ENCODE peak calls at places on chromosome 15, in five cellular contexts. M, P, X, N and B are unnamed samples.
A peak's percentile ranks its signal among the peaks of the same experiment; 100 is the strongest.

GRCh38 chr15:88303455-88303854 is 46.9 kb upstream of the NTRK3 start:
- DNase-seq in M (no peak), P (no peak), X (no peak), N (no peak), B (peak; percentile 6)

GRCh38 chr15:62740141-62741004 is 302.2 kb upstream of the TPM1 start:
- DNase-seq in M (no peak), P (no peak), X (peak; percentile 43), N (no peak), B (no peak)

GRCh38 chr15:78949461-78949860 is 4.6 kb upstream of the CTSH start:
- DNase-seq in M (no peak), P (no peak), X (no peak), N (no peak), B (no peak)

GRCh38 chr15:41876689-41877088 is 17.2 kb downstream of the SPTBN5 start:
- DNase-seq in M (no peak), P (no peak), X (no peak), N (no peak), B (no peak)

GRCh38 chr15:95440712-95441111 is 889.8 kb upstream of the NR2F2 start:
- DNase-seq in M (no peak), P (no peak), X (no peak), N (peak; percentile 60), B (no peak)

GRCh38 chr15:31471731-31472430 is 145.2 kb downstream of the KLF13 start:
- DNase-seq in M (no peak), P (no peak), X (peak; percentile 83), N (peak; percentile 94), B (peak; percentile 56)

GRCh38 chr15:73677146-73677607 is 7.0 kb upstream of the CD276 start:
- DNase-seq in M (no peak), P (peak; percentile 72), X (peak; percentile 73), N (peak; percentile 84), B (peak; percentile 33)

GRCh38 chr15:33022629-33023028 is 171.9 kb downstream of the FMN1 start:
- DNase-seq in M (peak; percentile 54), P (peak; percentile 7), X (peak; percentile 64), N (peak; percentile 65), B (peak; percentile 14)

GRCh38 chr15:29849218-29849617 is 26.9 kb upstream of the TJP1 start:
- DNase-seq in M (no peak), P (no peak), X (peak; percentile 37), N (peak; percentile 33), B (peak; percentile 15)

GRCh38 chr15:44195151-44195740 is at the start of gene FRMD5:
- DNase-seq in M (peak; percentile 96), P (peak; percentile 89), X (peak; percentile 95), N (peak; percentile 96), B (peak; percentile 90)

GRCh38 chr15:31102374-31103342 is 1.1 kb upstream of the TRPM1 start:
- DNase-seq in M (no peak), P (no peak), X (no peak), N (no peak), B (no peak)

GRCh38 chr15:63420333-63420741 is 38.7 kb upstream of the CA12 start:
- DNase-seq in M (no peak), P (peak; percentile 11), X (peak; percentile 36), N (peak; percentile 42), B (no peak)

GRCh38 chr15:66261056-66261455 is 7.5 kb upstream of the MEGF11 start:
- DNase-seq in M (no peak), P (no peak), X (no peak), N (no peak), B (no peak)

GRCh38 chr15:29133791-29134190 is 135.8 kb downstream of the NSMCE3 start:
- DNase-seq in M (no peak), P (no peak), X (no peak), N (no peak), B (no peak)